ENCODE peak calls at places on chromosome 20, in five cellular contexts. R is AG04449, K is adrenal gland, Z is tibial artery, L is endodermal cell. N is an unnamed sample.

GRCh38 chr20:46751856-46752255 is 42.4 kb downstream of the SLC2A10 start:
- DNase-seq in R (no peak), K (no peak), Z (no peak), L (no peak), N (no peak)

GRCh38 chr20:2804921-2805681 is 4.7 kb upstream of the CPXM1 start:
- DNase-seq in R (no peak), K (no peak), Z (no peak), L (peak), N (no peak)

GRCh38 chr20:3156811-3157619 is 2.6 kb downstream of the FASTKD5 start:
- DNase-seq in R (no peak), K (no peak), Z (no peak), L (no peak), N (no peak)

GRCh38 chr20:46057856-46058655 is 29.0 kb downstream of the SLC12A5 start:
- DNase-seq in R (no peak), K (peak), Z (peak), L (peak), N (no peak)

GRCh38 chr20:38825901-38826625 is 20.6 kb downstream of the PPP1R16B start:
- DNase-seq in R (peak), K (no peak), Z (no peak), L (peak), N (peak)

GRCh38 chr20:38172344-38172743 is 7.3 kb upstream of the TGM2 start:
- DNase-seq in R (no peak), K (no peak), Z (no peak), L (no peak), N (no peak)

GRCh38 chr20:38187512-38187911 is 22.4 kb upstream of the TGM2 start:
- DNase-seq in R (no peak), K (no peak), Z (peak), L (peak), N (no peak)

GRCh38 chr20:47117789-47118188 is 223.1 kb downstream of the EYA2 start:
- DNase-seq in R (no peak), K (no peak), Z (no peak), L (no peak), N (no peak)

GRCh38 chr20:22508426-22508825 is 75.9 kb downstream of the FOXA2 start:
- DNase-seq in R (no peak), K (no peak), Z (no peak), L (no peak), N (no peak)

GRCh38 chr20:56506103-56506502 is 18.4 kb upstream of the FAM209A start:
- DNase-seq in R (no peak), K (no peak), Z (no peak), L (no peak), N (no peak)

GRCh38 chr20:55693646-55694045 is 311.7 kb downstream of the CBLN4 start:
- DNase-seq in R (no peak), K (no peak), Z (no peak), L (no peak), N (no peak)

GRCh38 chr20:14829897-14830296 is 492.5 kb upstream of the FLRT3 start:
- DNase-seq in R (no peak), K (no peak), Z (no peak), L (no peak), N (no peak)

GRCh38 chr20:15146948-15147347 is 809.5 kb upstream of the FLRT3 start:
- DNase-seq in R (no peak), K (no peak), Z (no peak), L (no peak), N (no peak)

GRCh38 chr20:16020971-16021370 is 552.3 kb downstream of the KIF16B start:
- DNase-seq in R (no peak), K (no peak), Z (no peak), L (no peak), N (peak)

GRCh38 chr20:50257860-50258259 is 67.2 kb downstream of the CEBPB start:
- DNase-seq in R (no peak), K (no peak), Z (no peak), L (no peak), N (no peak)

GRCh38 chr20:32037929-32038328 is 14.1 kb upstream of the HCK start:
- DNase-seq in R (peak), K (no peak), Z (no peak), L (no peak), N (peak)
- H3K4me3 ChIP-seq in R (no peak), K (no peak), Z (no peak), L (no peak), N (no peak)

DNA sequence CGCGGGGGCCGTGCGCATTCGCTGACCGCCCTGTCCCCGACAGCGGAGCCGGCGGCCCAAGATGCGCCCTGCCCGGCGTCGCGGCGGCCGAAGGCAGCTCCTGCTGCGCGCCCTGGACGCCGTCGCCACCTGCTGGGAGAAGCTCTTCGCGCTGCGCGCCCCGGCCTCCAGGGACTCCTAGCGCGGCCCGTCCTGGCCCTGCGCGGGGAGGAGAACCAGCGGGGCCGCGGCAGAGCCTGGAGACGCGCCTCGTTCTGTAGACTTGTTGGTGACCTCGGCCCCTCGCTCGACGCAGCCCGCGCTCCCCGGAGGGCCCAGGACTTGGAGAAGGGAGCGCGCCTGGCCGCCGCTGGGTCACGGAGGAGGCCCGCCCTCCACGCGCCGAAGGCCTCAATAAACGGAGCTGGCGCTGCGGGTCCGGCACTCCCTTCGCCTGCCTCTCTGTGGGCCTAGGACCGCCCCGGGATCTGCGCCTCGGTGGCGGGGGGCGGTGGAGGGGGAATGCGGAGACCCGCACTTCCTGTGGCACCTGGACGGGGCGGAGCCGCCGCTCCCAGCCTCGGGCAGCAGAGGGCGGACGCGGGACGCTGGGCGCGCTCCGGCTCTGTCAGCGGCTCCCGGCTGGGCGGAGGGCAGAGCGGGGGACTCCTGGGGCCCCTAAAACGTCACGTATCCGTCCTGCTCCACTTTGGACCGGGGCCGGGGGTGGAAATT is 2.8 kb downstream of the C20orf204 start:
- DNase-seq in R (no peak), K (peak), Z (peak), L (peak), N (no peak)
- H3K4me3 ChIP-seq in R (peak), K (peak), Z (peak), L (peak), N (peak)

GRCh38 chr20:34663213-34663943 is 13.5 kb downstream of the PIGU start:
- DNase-seq in R (no peak), K (no peak), Z (no peak), L (no peak), N (no peak)
- H3K4me3 ChIP-seq in R (no peak), K (no peak), Z (no peak), L (no peak), N (no peak)

DNA sequence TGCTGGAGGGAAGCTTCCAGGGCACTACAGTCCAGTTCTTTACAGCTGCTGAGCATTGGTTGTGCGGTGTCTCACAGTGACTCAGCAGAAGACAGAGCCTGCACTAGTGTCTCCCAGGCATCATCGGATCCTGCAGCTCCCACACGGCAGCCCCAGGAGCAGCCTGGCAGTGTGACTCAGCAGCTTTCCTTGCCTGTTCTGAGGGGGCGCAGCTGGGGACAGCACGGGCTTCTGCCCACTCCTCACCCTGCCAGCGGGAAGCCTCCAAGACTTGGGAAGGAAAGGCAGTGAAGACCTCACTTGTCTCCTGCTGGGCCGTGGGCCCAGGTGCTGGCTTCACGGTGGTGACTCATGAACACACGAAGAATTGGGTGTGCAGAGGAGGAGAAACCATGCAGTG is 165.4 kb downstream of the SYNDIG1 start:
- DNase-seq in R (peak), K (no peak), Z (no peak), L (peak), N (peak)
- H3K4me3 ChIP-seq in R (peak), K (no peak), Z (no peak), L (no peak), N (no peak)

DNA sequence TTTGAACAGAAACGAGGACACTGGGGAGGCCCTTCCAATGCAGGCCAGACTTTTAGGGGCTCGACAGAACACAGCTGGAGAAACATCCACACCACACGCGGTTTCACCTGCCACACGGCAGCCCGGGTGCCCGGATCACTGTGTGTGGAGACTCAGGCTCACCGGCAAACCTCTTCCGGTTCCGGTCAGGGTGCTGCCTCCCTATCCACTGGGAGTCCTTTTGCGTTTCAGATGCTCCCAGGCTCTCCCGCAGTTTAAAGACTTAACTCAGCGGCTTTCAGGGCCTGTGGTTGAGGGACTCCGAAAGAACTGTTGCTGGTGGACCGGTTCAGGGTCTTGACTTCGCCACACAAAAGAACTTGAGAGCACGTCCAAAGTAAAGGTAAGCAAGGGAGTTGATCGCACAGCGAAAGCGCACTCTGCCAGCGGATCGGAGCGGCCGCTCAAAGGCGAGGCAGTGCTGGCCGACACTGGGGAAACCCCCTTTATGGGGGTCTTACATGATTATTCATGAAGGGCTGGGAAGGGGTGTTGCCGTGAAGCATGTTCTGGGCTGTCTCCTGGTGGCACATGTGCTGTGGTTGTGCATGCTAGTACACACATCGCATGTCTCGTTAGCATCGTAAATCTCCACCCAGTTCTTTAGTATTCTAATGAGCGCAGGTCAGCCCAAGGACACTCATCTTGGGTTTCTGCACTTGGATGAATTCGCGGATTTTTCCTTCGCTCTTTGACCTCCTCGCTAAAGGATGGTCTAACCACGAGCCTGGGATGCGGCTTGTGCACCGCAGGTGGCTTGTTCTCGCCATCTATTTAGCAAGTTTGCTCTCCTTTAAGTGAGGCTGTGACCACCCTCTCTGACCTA is 180.3 kb downstream of the CDH26 start:
- DNase-seq in R (no peak), K (peak), Z (peak), L (no peak), N (no peak)
- H3K4me3 ChIP-seq in R (peak), K (no peak), Z (peak), L (no peak), N (peak)

GRCh38 chr20:19211661-19212523 is 550 bp upstream of the SLC24A3 start:
- DNase-seq in R (no peak), K (no peak), Z (no peak), L (peak), N (no peak)
- H3K4me3 ChIP-seq in R (peak), K (peak), Z (peak), L (peak), N (peak)

GRCh38 chr20:24470031-24470781 is 777 bp downstream of the SYNDIG1 start:
- DNase-seq in R (no peak), K (no peak), Z (no peak), L (peak), N (no peak)
- H3K4me3 ChIP-seq in R (peak), K (no peak), Z (peak), L (peak), N (peak)

GRCh38 chr20:41664584-41664983 is 46.4 kb upstream of the CHD6 start:
- DNase-seq in R (no peak), K (no peak), Z (no peak), L (no peak), N (no peak)
- H3K4me3 ChIP-seq in R (no peak), K (no peak), Z (no peak), L (no peak), N (no peak)

DNA sequence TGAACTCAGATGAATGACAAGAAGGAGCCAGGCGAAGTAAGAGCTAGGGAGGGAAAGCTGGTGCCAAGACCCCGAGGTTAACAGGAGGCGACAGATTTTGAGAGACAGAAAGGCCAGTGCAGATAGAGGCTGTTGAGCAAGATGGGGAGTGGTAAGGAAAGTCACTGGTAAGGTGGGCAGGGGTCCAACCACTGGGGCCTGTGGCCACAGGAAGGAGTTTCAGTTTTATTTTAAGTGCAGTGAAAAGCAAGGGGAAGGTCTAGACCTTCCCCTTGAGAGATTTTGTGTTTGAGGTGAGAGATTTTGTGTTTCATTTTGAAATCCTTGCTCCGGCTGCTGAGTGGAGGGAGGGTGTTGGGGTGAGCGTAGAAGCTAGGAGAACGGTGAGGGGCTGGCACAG is 41.8 kb upstream of the APCDD1L start:
- DNase-seq in R (no peak), K (no peak), Z (no peak), L (no peak), N (no peak)
- H3K4me3 ChIP-seq in R (no peak), K (no peak), Z (no peak), L (no peak), N (no peak)

N was measured in skeletal muscle cell.